ENCODE peak calls at places on chromosomes 16 and 17, in ten cellular contexts. I, R, M, K, S, C, J, U, W and D are unnamed samples.

GRCh38 chr17:33929181-33929724 is 325.8 kb upstream of the CCL2 start:
- DNase-seq in I (no peak), R (no peak), M (no peak), K (no peak), S (no peak), C (no peak), J (no peak), U (no peak), W (no peak), D (no peak)

GRCh38 chr16:53482123-53482522 is 20.9 kb downstream of the AKTIP start:
- DNase-seq in I (no peak), R (no peak), M (no peak), K (peak), S (no peak), C (no peak), J (no peak), U (no peak), W (peak), D (no peak)

GRCh38 chr17:74358696-74359095 is 3.0 kb downstream of the BTBD17 start:
- DNase-seq in I (no peak), R (no peak), M (no peak), K (no peak), S (no peak), C (no peak), J (no peak), U (no peak), W (no peak), D (no peak)

GRCh38 chr17:62862251-62862650 is 54.1 kb upstream of the MARCHF10 start:
- DNase-seq in I (no peak), R (peak), M (no peak), K (no peak), S (no peak), C (no peak), J (no peak), U (no peak), W (peak), D (peak)

GRCh38 chr17:69363488-69364210 is 36.7 kb upstream of the ABCA5 start:
- DNase-seq in I (peak), R (no peak), M (peak), K (no peak), S (no peak), C (no peak), J (no peak), U (no peak), W (peak), D (peak)

GRCh38 chr17:21199311-21199710 is 14.7 kb downstream of the TMEM11 start:
- DNase-seq in I (peak), R (no peak), M (no peak), K (no peak), S (no peak), C (no peak), J (no peak), U (no peak), W (peak), D (peak)

GRCh38 chr16:85326113-85326793 is 214.0 kb upstream of the CIBAR2 start:
- DNase-seq in I (no peak), R (no peak), M (peak), K (peak), S (no peak), C (no peak), J (no peak), U (no peak), W (no peak), D (no peak)

GRCh38 chr17:83193336-83194188 is 114.2 kb downstream of the METRNL start:
- DNase-seq in I (peak), R (no peak), M (no peak), K (no peak), S (peak), C (peak), J (peak), U (no peak), W (no peak), D (peak)

GRCh38 chr17:65966311-65966710 is 225.6 kb downstream of the CEP112 start:
- DNase-seq in I (no peak), R (no peak), M (peak), K (no peak), S (no peak), C (no peak), J (no peak), U (no peak), W (no peak), D (no peak)

GRCh38 chr17:81688616-81689015 is 4.8 kb downstream of the HGS start:
- DNase-seq in I (no peak), R (no peak), M (no peak), K (no peak), S (no peak), C (no peak), J (no peak), U (no peak), W (no peak), D (no peak)

GRCh38 chr17:63819585-63820537 is 7.4 kb upstream of the PSMC5 start:
- DNase-seq in I (no peak), R (no peak), M (no peak), K (no peak), S (no peak), C (no peak), J (no peak), U (no peak), W (no peak), D (no peak)

GRCh38 chr16:66705790-66706505 is 9.4 kb upstream of the CMTM4 start:
- DNase-seq in I (peak), R (peak), M (no peak), K (peak), S (peak), C (peak), J (peak), U (peak), W (no peak), D (no peak)

GRCh38 chr16:85227924-85228462 is 115.7 kb upstream of the CIBAR2 start:
- DNase-seq in I (peak), R (no peak), M (peak), K (peak), S (no peak), C (no peak), J (no peak), U (no peak), W (peak), D (no peak)

GRCh38 chr17:62781826-62782225 is 26.3 kb downstream of the MARCHF10 start:
- DNase-seq in I (peak), R (no peak), M (peak), K (peak), S (no peak), C (no peak), J (no peak), U (no peak), W (peak), D (peak)

GRCh38 chr16:68286153-68287074 is 22.1 kb downstream of the SLC7A6 start:
- DNase-seq in I (no peak), R (no peak), M (no peak), K (no peak), S (no peak), C (no peak), J (no peak), U (no peak), W (no peak), D (no peak)
- H3K4me3 ChIP-seq in I (no peak), R (no peak), M (no peak), K (no peak), S (no peak), C (no peak), J (no peak), U (no peak), W (no peak), D (no peak)

GRCh38 chr17:19753661-19754463 is 5.8 kb upstream of the ALDH3A1 start:
- DNase-seq in I (no peak), R (no peak), M (no peak), K (no peak), S (peak), C (no peak), J (no peak), U (peak), W (peak), D (peak)
- TF ChIP-seq CTCF in I (peak), R (peak), M (peak), K (no peak), S (peak), C (peak), J (peak), U (peak), W (peak), D (peak)

GRCh38 chr16:88405325-88406060 is 22.7 kb downstream of the ZNF469 start:
- DNase-seq in I (peak), R (no peak), M (peak), K (peak), S (no peak), C (no peak), J (no peak), U (no peak), W (no peak), D (no peak)
- H3K4me3 ChIP-seq in I (peak), R (peak), M (no peak), K (no peak), S (no peak), C (peak), J (no peak), U (no peak), W (no peak), D (no peak)

DNA sequence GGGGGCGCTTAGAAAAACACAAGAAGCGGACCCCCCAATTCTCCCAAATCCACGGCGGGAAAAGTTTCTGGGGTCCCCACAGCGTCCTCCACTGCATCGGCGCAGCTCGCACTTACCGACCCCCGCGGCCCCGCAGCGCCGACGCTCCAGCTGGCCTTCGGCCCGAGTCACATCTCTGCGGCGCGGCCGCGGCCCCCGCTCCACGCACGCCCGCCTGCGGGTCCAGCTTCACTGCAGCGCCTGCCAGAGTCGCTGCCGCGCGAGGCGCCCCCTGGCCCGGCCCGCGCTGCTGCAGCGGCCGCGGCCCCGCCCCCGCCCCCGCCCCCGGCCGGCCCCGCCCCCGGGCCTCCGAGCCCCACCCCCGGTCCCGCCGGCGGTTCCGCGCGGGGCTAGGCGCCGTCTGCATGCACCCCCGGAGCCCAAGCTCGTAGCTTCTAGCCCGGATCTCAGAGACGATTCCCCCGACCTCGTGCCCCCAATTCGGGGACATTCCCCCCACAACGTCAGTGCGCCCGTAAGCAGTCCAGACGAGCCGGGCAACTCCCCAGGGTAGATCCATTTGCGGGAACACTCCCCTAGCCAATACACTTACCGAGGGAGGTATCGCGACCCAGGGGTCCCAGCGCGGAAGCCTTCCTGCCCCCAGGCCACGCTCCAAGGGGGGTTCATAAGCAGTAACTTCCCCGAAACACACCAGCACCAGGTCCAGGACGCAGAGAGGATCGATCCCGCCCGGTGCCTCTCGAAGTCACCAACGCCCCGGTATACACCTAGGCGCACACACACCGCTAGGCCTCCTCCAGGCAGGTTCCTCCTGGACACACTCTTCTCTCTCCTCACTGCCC is at the start of gene GPRC5B:
- DNase-seq in I (no peak), R (no peak), M (no peak), K (peak), S (peak), C (peak), J (no peak), U (peak), W (peak), D (peak)
- TF ChIP-seq CTCF in I (no peak), R (no peak), M (no peak), K (peak), S (peak), C (no peak), J (no peak), U (no peak), W (no peak), D (no peak)

GRCh38 chr16:86508947-86509758 is 1.2 kb upstream of the FOXF1 start:
- DNase-seq in I (peak), R (no peak), M (peak), K (peak), S (peak), C (no peak), J (peak), U (no peak), W (peak), D (peak)
- H3K4me3 ChIP-seq in I (peak), R (peak), M (peak), K (peak), S (peak), C (peak), J (peak), U (peak), W (peak), D (peak)